ENCODE peak calls at places on chromosomes 1 and 21, in ten cellular contexts. C is psoas muscle; A is hypothalamus; S is activated CD4-positive, CD25-positive, alpha-beta regulatory T cell treated with anti-CD3 and anti-CD28 coated beads, Interleukin-2, amount 50 U/mL, for 72 hours; F is HFFc6; T is fibroblast of mammary gland; R is NCI-H1092 treated with DMSO at 0.1 percent for 48 hours; Z is MV-4-11; E is T-helper 22 cell; B is GM04504. L is an unnamed sample.

GRCh38 chr1:218412181-218412580 is 67.0 kb downstream of the TGFB2 start:
- DNase-seq in T (peak; percentile 14), B (no peak), E (no peak), C (no peak), Z (no peak), F (peak; percentile 57), A (no peak), S (no peak), R (no peak), L (no peak)

GRCh38 chr1:222644649-222645005 is 26.7 kb downstream of the MIA3 start:
- DNase-seq in C (no peak), A (no peak), R (no peak), Z (peak; percentile 35), E (peak; percentile 21), T (peak; percentile 18), B (no peak), S (no peak), F (no peak), L (no peak)

GRCh38 chr1:19476440-19477190 is 8.7 kb downstream of the CAPZB start:
- DNase-seq in A (no peak), C (no peak), F (no peak), R (no peak), T (no peak), Z (peak; percentile 82), B (no peak), S (no peak), E (peak; percentile 67), L (peak; percentile 56)

GRCh38 chr1:161978011-161978790 is 45.5 kb downstream of the OLFML2B start:
- DNase-seq in A (no peak), S (no peak), C (no peak), R (no peak), F (no peak), Z (no peak), T (no peak), E (no peak), B (no peak), L (no peak)

GRCh38 chr1:204220217-204220616 is 6.4 kb upstream of the GOLT1A start:
- DNase-seq in B (no peak), E (no peak), F (no peak), A (no peak), T (no peak), R (no peak), S (no peak), C (no peak), Z (no peak), L (no peak)

GRCh38 chr21:46477765-46478164 is 19.1 kb downstream of the DIP2A start:
- DNase-seq in C (no peak), S (no peak), Z (no peak), R (no peak), F (no peak), T (peak; percentile 79), B (no peak), A (no peak), E (no peak), L (no peak)

GRCh38 chr21:17660449-17660848 is 47.7 kb upstream of the BTG3 start:
- DNase-seq in Z (peak; percentile 74), F (no peak), S (no peak), T (no peak), A (no peak), C (no peak), R (no peak), E (no peak), B (peak; percentile 28), L (no peak)

GRCh38 chr1:41670558-41670957 is 186.1 kb upstream of the EDN2 start:
- DNase-seq in S (no peak), C (no peak), F (peak; percentile 78), E (no peak), R (no peak), T (peak; percentile 76), B (no peak), A (no peak), Z (peak; percentile 5), L (no peak)

GRCh38 chr1:54328117-54328636 is 78.0 kb downstream of the SSBP3 start:
- DNase-seq in F (no peak), R (no peak), Z (no peak), A (no peak), B (no peak), C (no peak), S (no peak), E (no peak), T (peak; percentile 30), L (no peak)

GRCh38 chr1:188027613-188028012 is 1198.9 kb downstream of the PLA2G4A start:
- DNase-seq in A (no peak), R (no peak), S (no peak), E (no peak), F (peak; percentile 92), T (peak; percentile 81), C (no peak), Z (no peak), B (no peak), L (peak; percentile 44)

GRCh38 chr1:2356401-2356800 is 35.0 kb downstream of the MORN1 start:
- DNase-seq in C (peak; percentile 12), Z (no peak), F (no peak), B (no peak), S (no peak), A (no peak), R (no peak), T (no peak), E (no peak), L (no peak)

L was measured in GM12878.